ENCODE peak calls at places on chromosomes 6 and 20, in six cellular contexts. One of them, this sample, is unnamed.

GRCh38 chr6:95366414-95366813 is 210.9 kb upstream of the MANEA start:
- DNase-seq in K562: no peak
- DNase-seq in HepG2: no peak
- DNase-seq in HCT116: no peak
- DNase-seq in H1: no peak
- DNase-seq in GM12878: no peak
- DNase-seq in this sample: no peak

GRCh38 chr6:117795234-117795633 is 111.8 kb upstream of the SLC35F1 start:
- DNase-seq in HepG2: no peak
- DNase-seq in HCT116: no peak
- DNase-seq in GM12878: no peak
- DNase-seq in K562: no peak
- DNase-seq in H1: no peak
- DNase-seq in this sample: no peak

GRCh38 chr20:50224553-50225255 is 34.1 kb downstream of the CEBPB start:
- DNase-seq in HepG2: no peak
- DNase-seq in K562: no peak
- DNase-seq in HCT116: no peak
- DNase-seq in H1: no peak
- DNase-seq in GM12878: no peak
- DNase-seq in this sample: no peak

GRCh38 chr6:89438248-89438647 is 5.3 kb downstream of the ANKRD6 start:
- DNase-seq in H1: no peak
- DNase-seq in K562: no peak
- DNase-seq in HCT116: peak; percentile 6
- DNase-seq in GM12878: no peak
- DNase-seq in HepG2: no peak
- DNase-seq in this sample: no peak

GRCh38 chr6:42163941-42164340 is 9.2 kb upstream of the GUCA1A start:
- DNase-seq in GM12878: no peak
- DNase-seq in HepG2: no peak
- DNase-seq in H1: no peak
- DNase-seq in HCT116: no peak
- DNase-seq in K562: no peak
- DNase-seq in this sample: no peak

GRCh38 chr20:59735486-59735885 is 131.1 kb downstream of the PHACTR3 start:
- DNase-seq in H1: no peak
- DNase-seq in K562: no peak
- DNase-seq in GM12878: no peak
- DNase-seq in HCT116: no peak
- DNase-seq in HepG2: no peak
- DNase-seq in this sample: no peak

GRCh38 chr6:36848658-36849441 is 9.6 kb upstream of the CPNE5 start:
- DNase-seq in H1: no peak
- DNase-seq in GM12878: no peak
- DNase-seq in HepG2: peak; percentile 46
- DNase-seq in K562: peak; percentile 97
- DNase-seq in HCT116: no peak
- DNase-seq in this sample: peak; percentile 40

GRCh38 chr20:829531-829930 is 4.0 kb upstream of the FAM110A start:
- DNase-seq in HepG2: no peak
- DNase-seq in K562: no peak
- DNase-seq in HCT116: no peak
- DNase-seq in H1: no peak
- DNase-seq in GM12878: no peak
- DNase-seq in this sample: no peak

GRCh38 chr6:4459032-4459431 is 317.2 kb upstream of the CDYL start:
- DNase-seq in K562: peak; percentile 27
- DNase-seq in H1: no peak
- DNase-seq in GM12878: no peak
- DNase-seq in HCT116: no peak
- DNase-seq in HepG2: peak; percentile 35
- DNase-seq in this sample: no peak

GRCh38 chr20:49567421-49568256 is at the start of gene PTGIS:
- DNase-seq in GM12878: no peak
- DNase-seq in HCT116: no peak
- DNase-seq in K562: no peak
- DNase-seq in H1: no peak
- DNase-seq in HepG2: no peak
- DNase-seq in this sample: peak; percentile 44

DNA sequence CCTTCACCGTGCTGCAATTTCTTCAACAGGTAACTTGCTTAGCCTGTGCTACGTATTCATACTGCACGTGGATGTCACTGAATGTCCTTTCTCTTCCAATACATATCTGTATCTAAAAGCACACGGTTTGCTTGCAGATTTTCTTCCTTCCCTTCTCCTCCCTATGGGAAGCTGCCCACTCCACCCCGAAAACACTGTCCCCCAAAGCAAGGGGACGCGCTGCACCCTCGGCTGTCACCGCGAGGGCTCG is 708 bp downstream of the TMX4 start:
- DNase-seq in H1: no peak
- DNase-seq in HCT116: no peak
- DNase-seq in GM12878: peak; percentile 45
- DNase-seq in K562: no peak
- DNase-seq in HepG2: no peak
- DNase-seq in this sample: no peak
- TF ChIP-seq ZNF274 in H1: no peak
- TF ChIP-seq ZNF274 in HCT116: no peak
- TF ChIP-seq ZNF274 in GM12878: no peak
- TF ChIP-seq ZNF274 in K562: no peak
- TF ChIP-seq ZNF274 in HepG2: no peak
- TF ChIP-seq ZNF274 in this sample: no peak

GRCh38 chr6:44234101-44235090 is 11.0 kb downstream of the SLC29A1 start:
- DNase-seq in HCT116: no peak
- DNase-seq in GM12878: no peak
- DNase-seq in K562: peak; percentile 80
- DNase-seq in H1: no peak
- DNase-seq in HepG2: peak; percentile 78
- DNase-seq in this sample: peak; percentile 66
- H3K9ac ChIP-seq in HCT116: no peak overlapping the region
- H3K9ac ChIP-seq in GM12878: no peak overlapping the region
- H3K9ac ChIP-seq in K562: no peak overlapping the region
- H3K9ac ChIP-seq in H1: no peak overlapping the region
- H3K9ac ChIP-seq in HepG2: no peak overlapping the region
- H3K9ac ChIP-seq in this sample: peak overlapping the region; percentile 50

DNA sequence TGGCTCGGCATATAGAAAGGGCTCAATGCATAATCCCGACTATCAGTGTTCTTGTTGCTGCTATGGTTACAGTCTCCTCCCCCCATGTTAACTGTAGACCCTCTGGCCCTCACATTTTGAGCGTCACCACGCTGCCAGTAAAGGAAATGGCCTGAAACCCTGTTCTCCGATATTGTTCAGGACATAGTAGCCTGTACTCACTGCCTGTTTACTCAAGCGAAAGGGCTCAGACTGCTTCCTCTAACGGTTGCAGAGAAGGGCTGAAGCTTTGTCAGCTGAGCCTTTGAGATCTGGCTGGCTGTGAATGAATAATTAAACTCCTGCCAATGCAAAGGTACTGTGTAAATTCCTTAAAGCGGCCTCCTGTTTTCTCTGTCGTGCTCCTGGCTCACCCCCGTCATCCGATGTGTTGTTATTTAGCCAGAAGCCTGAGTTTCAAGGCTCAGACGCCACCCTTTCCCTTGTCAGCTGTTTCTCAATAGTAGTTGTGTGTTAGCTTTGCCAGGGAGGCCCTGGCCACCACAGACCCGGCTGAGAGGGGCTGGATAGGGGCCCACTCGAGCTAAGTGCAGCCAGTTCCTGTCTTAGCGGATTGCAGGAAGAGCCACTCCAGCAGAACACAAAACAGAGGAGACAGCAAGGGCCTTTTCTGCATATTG is 31.2 kb upstream of the RALGAPA2 start:
- DNase-seq in H1: no peak
- DNase-seq in GM12878: no peak
- DNase-seq in K562: no peak
- DNase-seq in HepG2: peak; percentile 57
- DNase-seq in HCT116: no peak
- DNase-seq in this sample: no peak
- H3K4me3 ChIP-seq in H1: no peak overlapping the region
- H3K4me3 ChIP-seq in GM12878: no peak overlapping the region
- H3K4me3 ChIP-seq in K562: no peak overlapping the region
- H3K4me3 ChIP-seq in HepG2: peak overlapping the region; percentile 47
- H3K4me3 ChIP-seq in HCT116: no peak overlapping the region
- H3K4me3 ChIP-seq in this sample: no peak overlapping the region

GRCh38 chr6:144908004-144908403 is 622.9 kb downstream of the UTRN start:
- DNase-seq in K562: no peak
- DNase-seq in HepG2: no peak
- DNase-seq in GM12878: no peak
- DNase-seq in HCT116: no peak
- DNase-seq in H1: no peak
- DNase-seq in this sample: no peak
- TF ChIP-seq ZNF274 in K562: no peak
- TF ChIP-seq ZNF274 in HepG2: no peak
- TF ChIP-seq ZNF274 in GM12878: no peak
- TF ChIP-seq ZNF274 in HCT116: no peak
- TF ChIP-seq ZNF274 in H1: no peak
- TF ChIP-seq ZNF274 in this sample: no peak

DNA sequence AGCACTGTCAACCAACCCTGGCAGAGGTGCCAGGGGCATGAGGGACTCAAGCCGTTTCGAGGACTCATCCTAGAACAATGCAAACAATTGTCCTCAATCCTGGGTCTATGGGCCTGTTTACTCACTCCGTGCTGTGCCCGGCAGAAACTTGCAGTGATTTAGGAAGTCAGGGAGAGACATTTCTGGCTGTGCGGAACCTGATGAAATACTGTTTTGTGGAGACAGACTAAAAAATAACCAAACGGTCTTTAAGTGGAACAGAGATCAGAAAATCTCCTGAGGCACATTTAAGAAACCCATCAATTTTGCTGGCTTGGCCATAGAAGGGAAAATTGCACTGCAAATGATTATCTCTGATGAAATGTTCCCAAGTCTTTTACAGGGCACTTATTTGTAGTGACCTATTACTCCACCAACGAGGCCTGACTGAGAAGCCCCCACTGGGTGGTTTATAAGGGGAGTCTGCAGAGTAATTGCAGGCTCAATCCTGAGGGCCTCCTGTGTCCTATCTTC is 79.8 kb upstream of the KCNK16 start:
- DNase-seq in H1: no peak
- DNase-seq in K562: no peak
- DNase-seq in HCT116: no peak
- DNase-seq in HepG2: no peak
- DNase-seq in GM12878: no peak
- DNase-seq in this sample: no peak
- H3K9ac ChIP-seq in H1: no peak overlapping the region
- H3K9ac ChIP-seq in K562: no peak overlapping the region
- H3K9ac ChIP-seq in HCT116: no peak overlapping the region
- H3K9ac ChIP-seq in HepG2: no peak overlapping the region
- H3K9ac ChIP-seq in GM12878: no peak overlapping the region
- H3K9ac ChIP-seq in this sample: no peak overlapping the region

GRCh38 chr6:97978855-97979271 is 695.8 kb upstream of the MMS22L start:
- DNase-seq in K562: peak; percentile 1
- DNase-seq in H1: no peak
- DNase-seq in HCT116: peak; percentile 32
- DNase-seq in GM12878: no peak
- DNase-seq in HepG2: peak; percentile 25
- DNase-seq in this sample: no peak
- H3K4me3 ChIP-seq in K562: no peak overlapping the region
- H3K4me3 ChIP-seq in H1: no peak overlapping the region
- H3K4me3 ChIP-seq in HCT116: no peak overlapping the region
- H3K4me3 ChIP-seq in GM12878: no peak overlapping the region
- H3K4me3 ChIP-seq in HepG2: no peak overlapping the region
- H3K4me3 ChIP-seq in this sample: no peak overlapping the region

GRCh38 chr6:11423072-11423471 is 114.5 kb upstream of the TMEM170B start:
- DNase-seq in HCT116: no peak
- DNase-seq in K562: no peak
- DNase-seq in HepG2: no peak
- DNase-seq in H1: no peak
- DNase-seq in GM12878: no peak
- DNase-seq in this sample: no peak
- TF ChIP-seq ZNF274 in HCT116: no peak
- TF ChIP-seq ZNF274 in K562: no peak
- TF ChIP-seq ZNF274 in HepG2: no peak
- TF ChIP-seq ZNF274 in H1: no peak
- TF ChIP-seq ZNF274 in GM12878: no peak
- TF ChIP-seq ZNF274 in this sample: no peak